ENCODE peak calls at places on chromosomes 13 and 19, in ten cellular contexts. B, C, W, Q, X, K, R, D, L and Y are unnamed samples.

GRCh38 chr13:83531022-83531421 is 351.3 kb downstream of the SLITRK1 start:
- DNase-seq in X (no peak), K (no peak), Q (no peak), L (no peak), W (no peak), D (no peak), R (no peak), C (no peak), B (no peak), Y (no peak)

GRCh38 chr13:42753697-42754096 is 27.7 kb upstream of the FAM216B start:
- DNase-seq in D (no peak), Q (no peak), R (no peak), B (no peak), K (no peak), X (peak; percentile 6), L (no peak), C (no peak), W (no peak), Y (no peak)

GRCh38 chr19:38650180-38650775 is 2.8 kb downstream of the ACTN4 start:
- DNase-seq in D (no peak), C (no peak), B (no peak), X (no peak), K (peak; percentile 32), Q (no peak), W (no peak), L (no peak), R (no peak), Y (no peak)

GRCh38 chr13:51981355-51981754 is 29.9 kb downstream of the ATP7B start:
- DNase-seq in W (peak; percentile 10), R (no peak), K (no peak), Q (no peak), L (no peak), B (no peak), X (no peak), D (no peak), C (no peak), Y (no peak)

GRCh38 chr19:33621065-33621785 is 528 bp upstream of the CHST8 start:
- DNase-seq in L (no peak), X (no peak), Q (peak; percentile 40), B (no peak), K (no peak), R (no peak), C (no peak), D (no peak), W (no peak), Y (no peak)

GRCh38 chr19:48681127-48681470 is 8.3 kb upstream of the NTN5 start:
- DNase-seq in L (no peak), Q (no peak), B (no peak), X (no peak), D (peak; percentile 45), R (no peak), C (no peak), W (peak; percentile 92), K (no peak), Y (no peak)

GRCh38 chr19:46340051-46340659 is 6.7 kb upstream of the PPP5C start:
- DNase-seq in D (no peak), W (no peak), B (no peak), X (no peak), L (no peak), R (no peak), C (no peak), K (no peak), Q (no peak), Y (no peak)

GRCh38 chr19:16976471-16976870 is 50.1 kb downstream of the CPAMD8 start:
- DNase-seq in Q (no peak), L (no peak), B (no peak), R (no peak), D (no peak), X (no peak), W (no peak), C (no peak), K (no peak), Y (no peak)

GRCh38 chr19:47663911-47664771 is 49.1 kb upstream of the EHD2 start:
- DNase-seq in K (no peak), X (no peak), D (peak; percentile 77), B (no peak), W (peak; percentile 99), L (no peak), C (no peak), Q (peak; percentile 95), R (peak; percentile 36), Y (no peak)

GRCh38 chr19:52229524-52229923 is 39.7 kb downstream of the PPP2R1A start:
- DNase-seq in B (no peak), X (no peak), L (no peak), D (no peak), K (no peak), W (no peak), C (no peak), Q (no peak), R (no peak), Y (no peak)

GRCh38 chr13:31903072-31903815 is 128.3 kb upstream of the FRY start:
- DNase-seq in C (no peak), Q (no peak), D (no peak), B (no peak), R (no peak), X (no peak), L (no peak), K (no peak), W (no peak), Y (no peak)

GRCh38 chr19:19303411-19303810 is 16.9 kb downstream of the SUGP1 start:
- DNase-seq in K (no peak), R (no peak), X (no peak), Q (no peak), B (no peak), C (no peak), W (no peak), D (no peak), L (no peak), Y (no peak)

GRCh38 chr13:36146513-36147276 is 15.5 kb upstream of the DCLK1 start:
- DNase-seq in K (no peak), R (no peak), X (no peak), W (no peak), Q (no peak), C (no peak), L (no peak), B (no peak), D (no peak), Y (no peak)

GRCh38 chr13:38819053-38819452 is 132.2 kb downstream of the FREM2 start:
- DNase-seq in Q (peak; percentile 68), L (no peak), C (no peak), D (no peak), X (no peak), K (peak; percentile 12), R (no peak), W (peak; percentile 51), B (no peak), Y (no peak)

GRCh38 chr19:44939668-44940067 is 2.4 kb upstream of the APOC4 start:
- DNase-seq in L (no peak), Q (no peak), K (no peak), C (no peak), B (no peak), R (no peak), X (no peak), D (no peak), W (no peak), Y (no peak)

GRCh38 chr19:35911790-35912189 is 3.7 kb upstream of the TYROBP start:
- DNase-seq in R (peak; percentile 85), W (peak; percentile 12), D (no peak), C (no peak), X (no peak), K (peak; percentile 46), Q (no peak), B (no peak), L (no peak), Y (no peak)